ENCODE peak calls at places on chromosomes 2 and 18, in nine cellular contexts. P is psoas muscle; D is WTC11; V is gastrocnemius medialis; S is stromal cell of bone marrow; A is substantia nigra; X is NCI-H2171; L is CD8-positive, alpha-beta T cell; E is activated CD4-positive, alpha-beta T cell treated with anti-CD3 and anti-CD28 coated beads, Interleukin-2, amount 50 U/mL, for 4 hours. F is an unnamed sample.

GRCh38 chr2:42567806-42568429 is 514 bp upstream of the MTA3 start:
- DNase-seq in E (no peak), X (no peak), V (no peak), P (peak; percentile 17), L (no peak), D (peak; percentile 75), S (no peak), A (no peak), F (no peak)

GRCh38 chr2:225916692-225917091 is 517.2 kb downstream of the NYAP2 start:
- DNase-seq in L (no peak), A (no peak), E (no peak), V (no peak), D (no peak), X (no peak), S (no peak), P (no peak), F (no peak)

GRCh38 chr2:240685771-240686371 is 3.2 kb upstream of the AQP12B start:
- DNase-seq in X (no peak), E (no peak), A (no peak), L (no peak), P (no peak), S (no peak), V (no peak), D (no peak), F (no peak)

GRCh38 chr2:30664761-30665358 is 142.4 kb downstream of the CAPN13 start:
- DNase-seq in D (no peak), P (peak; percentile 40), X (no peak), E (no peak), S (peak; percentile 93), A (no peak), V (no peak), L (no peak), F (peak; percentile 91)

GRCh38 chr18:76080430-76080829 is 414.6 kb downstream of the ZNF516 start:
- DNase-seq in S (no peak), A (no peak), X (no peak), L (no peak), P (no peak), E (no peak), V (no peak), D (no peak), F (no peak)

GRCh38 chr2:235300368-235301201 is 193.3 kb upstream of the AGAP1 start:
- DNase-seq in D (no peak), A (no peak), L (no peak), V (no peak), E (no peak), X (peak; percentile 45), S (peak; percentile 26), P (no peak), F (no peak)

GRCh38 chr2:196555726-196556125 is 83.8 kb upstream of the CCDC150 start:
- DNase-seq in E (no peak), P (no peak), X (no peak), D (no peak), A (no peak), S (no peak), V (no peak), L (no peak), F (no peak)

GRCh38 chr2:180122874-180123273 is 115.8 kb upstream of the CWC22 start:
- DNase-seq in D (no peak), S (peak; percentile 72), P (no peak), L (no peak), V (no peak), A (no peak), X (no peak), E (no peak), F (no peak)

GRCh38 chr18:62452280-62452824 is 70.5 kb upstream of the ZCCHC2 start:
- DNase-seq in E (peak; percentile 4), P (no peak), L (no peak), S (no peak), V (peak; percentile 76), X (no peak), A (no peak), D (no peak), F (no peak)

F was measured in HS-5.